ENCODE peak calls at places on chromosomes 12 and 14, in six cellular contexts. G is DND-41, B is cardiac fibroblast, L is lung, P is transverse colon, M is PC-3. D is an unnamed sample.

GRCh38 chr14:71103662-71104484 is 196.6 kb downstream of the PCNX1 start:
- DNase-seq in G (peak), B (peak), L (no peak), P (no peak), M (peak), D (peak)

GRCh38 chr12:47558625-47559345 is 147.0 kb downstream of the RPAP3 start:
- DNase-seq in G (no peak), B (no peak), L (no peak), P (no peak), M (no peak), D (no peak)

GRCh38 chr12:107400686-107401447 is 284.7 kb upstream of the PWP1 start:
- DNase-seq in G (no peak), B (peak), L (no peak), P (no peak), M (no peak), D (peak)

GRCh38 chr12:92470608-92471021 is 232.2 kb upstream of the PLEKHG7 start:
- DNase-seq in G (no peak), B (no peak), L (no peak), P (no peak), M (peak), D (no peak)

GRCh38 chr12:74441872-74442271 is 95.8 kb upstream of the ATXN7L3B start:
- DNase-seq in G (no peak), B (no peak), L (no peak), P (no peak), M (no peak), D (no peak)

GRCh38 chr12:3520168-3520567 is 29.2 kb downstream of the PRMT8 start:
- DNase-seq in G (no peak), B (no peak), L (no peak), P (peak), M (peak), D (peak)

GRCh38 chr12:94722664-94723063 is 72.3 kb upstream of the TMCC3 start:
- DNase-seq in G (no peak), B (no peak), L (no peak), P (no peak), M (no peak), D (no peak)

GRCh38 chr12:127223011-127223410 is 1044.0 kb upstream of the TMEM132C start:
- DNase-seq in G (no peak), B (no peak), L (no peak), P (no peak), M (no peak), D (no peak)

GRCh38 chr12:115774148-115774905 is 503.2 kb downstream of the MED13L start:
- DNase-seq in G (no peak), B (no peak), L (no peak), P (no peak), M (peak), D (no peak)

GRCh38 chr14:104751539-104752337 is 1.2 kb upstream of the SIVA1 start:
- DNase-seq in G (no peak), B (no peak), L (no peak), P (no peak), M (no peak), D (no peak)

GRCh38 chr12:121466800-121467637 is 67.1 kb downstream of the RNF34 start:
- DNase-seq in G (peak), B (peak), L (peak), P (peak), M (peak), D (peak)

GRCh38 chr14:95649230-95649629 is 37.0 kb upstream of the TCL1B start:
- DNase-seq in G (no peak), B (no peak), L (no peak), P (no peak), M (no peak), D (no peak)

GRCh38 chr14:87443787-87444186 is 549.2 kb downstream of the GALC start:
- DNase-seq in G (no peak), B (no peak), L (no peak), P (no peak), M (no peak), D (peak)

GRCh38 chr14:67729072-67729561 is 27.4 kb downstream of the RDH12 start:
- DNase-seq in G (no peak), B (no peak), L (peak), P (peak), M (no peak), D (no peak)

GRCh38 chr12:67161322-67161918 is 107.7 kb upstream of the CAND1 start:
- DNase-seq in G (peak), B (peak), L (peak), P (peak), M (peak), D (peak)

GRCh38 chr12:52402873-52403510 is 3.1 kb downstream of the KRT82 start:
- DNase-seq in G (no peak), B (no peak), L (no peak), P (no peak), M (no peak), D (no peak)

GRCh38 chr12:118494776-118495175 is 118.4 kb downstream of the SUDS3 start:
- DNase-seq in G (no peak), B (no peak), L (no peak), P (no peak), M (no peak), D (no peak)

GRCh38 chr12:129558036-129558435 is 345.8 kb downstream of the TMEM132D start:
- DNase-seq in G (no peak), B (no peak), L (no peak), P (no peak), M (no peak), D (no peak)

GRCh38 chr14:92695562-92695961 is 52.9 kb downstream of the LGMN start:
- DNase-seq in G (no peak), B (no peak), L (no peak), P (no peak), M (no peak), D (no peak)

GRCh38 chr12:11959117-11959823 is 111.5 kb upstream of the BCL2L14 start:
- DNase-seq in G (no peak), B (no peak), L (no peak), P (no peak), M (peak), D (no peak)

GRCh38 chr12:62767946-62768345 is 167.0 kb downstream of the PPM1H start:
- DNase-seq in G (no peak), B (no peak), L (no peak), P (no peak), M (no peak), D (no peak)

GRCh38 chr12:27703720-27704452 is 6.7 kb upstream of the MRPS35 start:
- DNase-seq in G (peak), B (peak), L (peak), P (peak), M (peak), D (peak)

GRCh38 chr12:4794503-4794902 is 74.3 kb downstream of the GALNT8 start:
- DNase-seq in G (no peak), B (no peak), L (no peak), P (no peak), M (no peak), D (no peak)

GRCh38 chr12:62123721-62124203 is 136.4 kb upstream of the USP15 start:
- DNase-seq in G (peak), B (peak), L (no peak), P (peak), M (peak), D (peak)

GRCh38 chr12:114500775-114501473 is 95.0 kb upstream of the TBX5 start:
- DNase-seq in G (no peak), B (no peak), L (no peak), P (no peak), M (no peak), D (no peak)

GRCh38 chr12:58645946-58646345 is 274.4 kb downstream of the LRIG3 start:
- DNase-seq in G (no peak), B (no peak), L (no peak), P (no peak), M (no peak), D (no peak)

GRCh38 chr14:59543873-59544272 is 32.7 kb downstream of the CCDC175 start:
- DNase-seq in G (no peak), B (no peak), L (no peak), P (no peak), M (no peak), D (no peak)

GRCh38 chr12:132444283-132444682 is 45.7 kb upstream of the FBRSL1 start:
- DNase-seq in G (no peak), B (no peak), L (no peak), P (no peak), M (no peak), D (no peak)

GRCh38 chr14:33668066-33668465 is 282.8 kb downstream of the EGLN3 start:
- DNase-seq in G (no peak), B (no peak), L (no peak), P (no peak), M (peak), D (peak)

GRCh38 chr12:105774037-105774436 is 364.7 kb downstream of the NUAK1 start:
- DNase-seq in G (no peak), B (no peak), L (no peak), P (no peak), M (no peak), D (no peak)

GRCh38 chr12:105769486-105769885 is 369.3 kb downstream of the NUAK1 start:
- DNase-seq in G (no peak), B (no peak), L (no peak), P (no peak), M (no peak), D (no peak)

GRCh38 chr12:105773501-105773900 is 365.3 kb downstream of the NUAK1 start:
- DNase-seq in G (no peak), B (no peak), L (no peak), P (no peak), M (no peak), D (no peak)

GRCh38 chr12:105775351-105775750 is 363.4 kb downstream of the NUAK1 start:
- DNase-seq in G (no peak), B (peak), L (no peak), P (no peak), M (peak), D (no peak)
- TF ChIP-seq CTCF in G (no peak), B (peak), L (no peak), P (no peak), M (peak), D (no peak)

GRCh38 chr14:76589246-76589645 is 172.0 kb upstream of the VASH1 start:
- DNase-seq in G (no peak), B (no peak), L (no peak), P (no peak), M (no peak), D (peak)
- TF ChIP-seq CTCF in G (no peak), B (no peak), L (no peak), P (no peak), M (no peak), D (no peak)

GRCh38 chr12:76738824-76739579 is 24.9 kb upstream of the ZDHHC17 start:
- DNase-seq in G (no peak), B (no peak), L (no peak), P (peak), M (no peak), D (no peak)
- TF ChIP-seq CTCF in G (no peak), B (no peak), L (no peak), P (no peak), M (no peak), D (no peak)

DNA sequence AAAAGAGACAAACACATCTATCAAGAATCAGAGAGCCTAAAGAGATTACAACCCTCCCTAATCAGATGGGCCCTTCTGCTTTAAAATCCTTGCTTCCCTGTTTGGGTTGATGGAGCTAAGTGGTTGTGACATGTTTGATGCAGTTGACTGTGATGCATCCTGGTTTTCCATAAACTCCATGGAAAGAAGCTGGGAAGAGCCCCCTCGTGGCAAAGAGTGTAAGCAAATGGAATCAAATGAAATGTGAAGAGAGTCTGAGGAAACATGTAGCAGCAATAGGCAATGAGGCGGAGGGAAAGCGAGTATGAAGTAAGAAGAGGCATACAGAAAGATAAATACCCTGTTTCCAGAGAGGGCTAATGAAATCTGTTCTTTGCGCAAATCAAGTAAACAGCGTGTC is 70.4 kb upstream of the SLCO1C1 start:
- DNase-seq in G (no peak), B (peak), L (no peak), P (no peak), M (peak), D (peak)
- TF ChIP-seq CTCF in G (no peak), B (peak), L (no peak), P (no peak), M (peak), D (peak)

DNA sequence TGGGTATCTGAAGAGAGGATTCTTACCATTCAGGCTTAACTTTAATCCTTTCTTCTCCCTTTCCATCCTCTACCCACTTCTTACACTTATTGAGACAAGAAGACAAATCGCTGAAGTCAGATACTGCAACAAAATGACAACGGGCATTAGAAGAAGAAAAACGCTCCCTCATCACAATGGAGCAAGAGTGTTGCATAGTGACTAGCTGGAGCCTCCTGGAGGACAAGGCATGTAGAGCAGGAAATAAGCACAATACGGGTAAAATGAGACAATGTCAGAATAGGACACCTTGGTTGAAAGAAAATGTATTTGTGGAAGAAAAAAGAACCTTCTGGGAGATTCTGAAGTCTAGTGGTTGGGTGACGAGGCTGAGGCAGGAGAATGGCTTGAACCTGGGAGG is 501.0 kb downstream of the RERGL start:
- DNase-seq in G (no peak), B (no peak), L (no peak), P (no peak), M (peak), D (peak)
- TF ChIP-seq CTCF in G (peak), B (peak), L (no peak), P (no peak), M (peak), D (peak)

GRCh38 chr12:104059963-104060362 is 4.4 kb upstream of the HCFC2 start:
- DNase-seq in G (no peak), B (no peak), L (no peak), P (no peak), M (no peak), D (no peak)

GRCh38 chr12:104056419-104056972 is 6.5 kb upstream of the GLT8D2 start:
- DNase-seq in G (no peak), B (no peak), L (no peak), P (no peak), M (no peak), D (no peak)

GRCh38 chr12:104055686-104056388 is 5.8 kb upstream of the GLT8D2 start:
- DNase-seq in G (no peak), B (peak), L (peak), P (peak), M (no peak), D (peak)

GRCh38 chr12:104058796-104059195 is 5.5 kb upstream of the HCFC2 start:
- DNase-seq in G (no peak), B (no peak), L (no peak), P (no peak), M (peak), D (peak)

GRCh38 chr12:104057771-104058197 is 6.5 kb upstream of the HCFC2 start:
- DNase-seq in G (peak), B (peak), L (no peak), P (no peak), M (peak), D (peak)
- TF ChIP-seq CTCF in G (peak), B (peak), L (peak), P (peak), M (peak), D (peak)

GRCh38 chr14:69288956-69289705 is 29.2 kb downstream of the GALNT16 start:
- DNase-seq in G (no peak), B (no peak), L (no peak), P (no peak), M (no peak), D (no peak)

GRCh38 chr14:69289811-69290520 is 30.0 kb downstream of the GALNT16 start:
- DNase-seq in G (no peak), B (no peak), L (no peak), P (no peak), M (no peak), D (no peak)

GRCh38 chr14:69285661-69286255 is 25.8 kb downstream of the GALNT16 start:
- DNase-seq in G (no peak), B (no peak), L (no peak), P (no peak), M (no peak), D (no peak)

GRCh38 chr14:69287096-69287991 is 27.4 kb downstream of the GALNT16 start:
- DNase-seq in G (no peak), B (no peak), L (no peak), P (no peak), M (peak), D (no peak)

DNA sequence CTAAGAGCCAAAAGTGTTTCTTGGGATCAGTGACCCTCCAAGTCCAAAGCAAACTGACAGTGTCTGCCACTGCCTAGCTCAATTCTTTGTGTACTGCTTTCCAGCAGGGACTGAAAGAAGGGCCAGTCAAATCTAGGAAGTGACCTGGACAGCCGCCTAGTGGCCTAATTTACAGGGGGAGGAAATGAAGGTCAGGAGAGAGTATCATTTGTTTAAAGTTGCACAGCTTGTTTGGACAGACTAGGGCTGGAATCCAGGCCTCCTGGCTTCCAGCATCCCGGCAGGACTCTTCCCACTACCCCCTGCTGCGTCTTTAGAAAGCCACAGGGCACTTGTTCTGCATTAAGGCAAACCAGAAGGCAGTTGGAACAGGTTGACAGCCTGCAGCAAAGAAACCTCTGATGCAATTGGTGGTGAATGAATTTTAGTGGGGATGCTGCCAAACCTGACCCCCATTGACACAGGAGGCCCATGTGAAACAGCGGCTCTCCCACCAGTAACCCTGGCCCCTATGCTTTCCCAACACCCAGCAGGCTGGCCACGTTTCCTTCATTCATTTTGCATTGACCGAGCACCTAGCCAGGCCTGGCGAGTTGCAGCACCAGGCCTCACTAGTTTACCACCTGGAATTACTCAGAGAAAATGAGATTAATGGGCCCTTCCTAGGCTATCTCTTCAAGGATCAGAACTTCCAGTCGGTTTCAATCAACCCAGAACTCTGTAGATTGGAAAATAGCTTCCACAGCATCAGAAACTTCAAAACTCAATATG is 28.2 kb downstream of the GALNT16 start:
- DNase-seq in G (no peak), B (peak), L (no peak), P (peak), M (peak), D (peak)
- TF ChIP-seq CTCF in G (no peak), B (peak), L (no peak), P (no peak), M (peak), D (peak)

D was measured in MCF 10A.